ENCODE peak calls at places on chromosomes 7 and 10, in eight cellular contexts. One of them, this sample, is unnamed.

GRCh38 chr10:92011560-92012214 is 88.1 kb downstream of the BTAF1 start:
- DNase-seq in GM12878: no peak
- DNase-seq in SK-N-MC: no peak
- DNase-seq in HCT116: peak
- DNase-seq in HepG2: peak
- DNase-seq in K562: peak
- DNase-seq in H1: no peak
- DNase-seq in GM23338: no peak
- DNase-seq in this sample: peak

GRCh38 chr7:64599341-64599740 is 36.5 kb upstream of the ZNF680 start:
- DNase-seq in GM12878: no peak
- DNase-seq in HepG2: peak
- DNase-seq in SK-N-MC: no peak
- DNase-seq in HCT116: no peak
- DNase-seq in GM23338: no peak
- DNase-seq in K562: no peak
- DNase-seq in H1: no peak
- DNase-seq in this sample: no peak

GRCh38 chr7:73736885-73737284 is 1.7 kb downstream of the ABHD11 start:
- DNase-seq in HepG2: no peak
- DNase-seq in HCT116: no peak
- DNase-seq in SK-N-MC: no peak
- DNase-seq in K562: peak
- DNase-seq in H1: no peak
- DNase-seq in GM23338: no peak
- DNase-seq in GM12878: no peak
- DNase-seq in this sample: no peak

GRCh38 chr10:119006451-119007210 is 22.9 kb upstream of the NANOS1 start:
- DNase-seq in K562: no peak
- DNase-seq in GM23338: no peak
- DNase-seq in GM12878: no peak
- DNase-seq in H1: no peak
- DNase-seq in HepG2: peak
- DNase-seq in SK-N-MC: no peak
- DNase-seq in HCT116: no peak
- DNase-seq in this sample: peak

GRCh38 chr7:92527300-92528187 is 776 bp downstream of the PEX1 start:
- DNase-seq in HepG2: peak
- DNase-seq in GM12878: peak
- DNase-seq in H1: no peak
- DNase-seq in K562: peak
- DNase-seq in HCT116: peak
- DNase-seq in GM23338: peak
- DNase-seq in SK-N-MC: no peak
- DNase-seq in this sample: peak

GRCh38 chr7:32670105-32670504 is 174.8 kb downstream of the AVL9 start:
- DNase-seq in H1: no peak
- DNase-seq in GM23338: no peak
- DNase-seq in K562: peak
- DNase-seq in HCT116: peak
- DNase-seq in GM12878: no peak
- DNase-seq in SK-N-MC: no peak
- DNase-seq in HepG2: peak
- DNase-seq in this sample: peak

GRCh38 chr7:117165656-117166055 is 157.2 kb downstream of the WNT2 start:
- DNase-seq in SK-N-MC: no peak
- DNase-seq in GM23338: no peak
- DNase-seq in HCT116: no peak
- DNase-seq in HepG2: no peak
- DNase-seq in H1: no peak
- DNase-seq in K562: no peak
- DNase-seq in GM12878: no peak
- DNase-seq in this sample: no peak

GRCh38 chr7:122521767-122522166 is 177.2 kb downstream of the RNF133 start:
- DNase-seq in H1: no peak
- DNase-seq in SK-N-MC: no peak
- DNase-seq in HCT116: no peak
- DNase-seq in HepG2: no peak
- DNase-seq in K562: no peak
- DNase-seq in GM23338: no peak
- DNase-seq in GM12878: no peak
- DNase-seq in this sample: no peak

GRCh38 chr10:93968452-93969044 is 25.2 kb upstream of the PLCE1 start:
- DNase-seq in GM12878: no peak
- DNase-seq in K562: no peak
- DNase-seq in HepG2: no peak
- DNase-seq in HCT116: no peak
- DNase-seq in SK-N-MC: no peak
- DNase-seq in GM23338: no peak
- DNase-seq in H1: no peak
- DNase-seq in this sample: no peak

GRCh38 chr7:30080818-30081217 is 52.6 kb downstream of the PLEKHA8 start:
- DNase-seq in GM23338: peak
- DNase-seq in SK-N-MC: no peak
- DNase-seq in K562: no peak
- DNase-seq in HepG2: no peak
- DNase-seq in HCT116: no peak
- DNase-seq in H1: peak
- DNase-seq in GM12878: no peak
- DNase-seq in this sample: no peak

GRCh38 chr10:100534726-100535125 is 1.0 kb upstream of the HIF1AN start:
- DNase-seq in HCT116: no peak
- DNase-seq in GM12878: no peak
- DNase-seq in SK-N-MC: no peak
- DNase-seq in HepG2: no peak
- DNase-seq in K562: no peak
- DNase-seq in GM23338: no peak
- DNase-seq in H1: no peak
- DNase-seq in this sample: no peak

GRCh38 chr7:33393770-33394169 is 264.4 kb downstream of the BBS9 start:
- DNase-seq in GM23338: no peak
- DNase-seq in SK-N-MC: no peak
- DNase-seq in K562: no peak
- DNase-seq in GM12878: no peak
- DNase-seq in H1: no peak
- DNase-seq in HepG2: no peak
- DNase-seq in HCT116: no peak
- DNase-seq in this sample: no peak

GRCh38 chr7:138665249-138665648 is 35.9 kb downstream of the SVOPL start:
- DNase-seq in SK-N-MC: no peak
- DNase-seq in K562: no peak
- DNase-seq in GM23338: no peak
- DNase-seq in HCT116: no peak
- DNase-seq in HepG2: no peak
- DNase-seq in GM12878: no peak
- DNase-seq in H1: no peak
- DNase-seq in this sample: no peak

GRCh38 chr7:138666385-138666784 is 34.8 kb downstream of the SVOPL start:
- DNase-seq in GM23338: no peak
- DNase-seq in GM12878: no peak
- DNase-seq in H1: no peak
- DNase-seq in HCT116: no peak
- DNase-seq in HepG2: peak
- DNase-seq in SK-N-MC: no peak
- DNase-seq in K562: no peak
- DNase-seq in this sample: no peak

GRCh38 chr7:138662066-138663061 is 38.8 kb downstream of the SVOPL start:
- DNase-seq in HepG2: no peak
- DNase-seq in GM23338: no peak
- DNase-seq in HCT116: no peak
- DNase-seq in K562: no peak
- DNase-seq in GM12878: no peak
- DNase-seq in SK-N-MC: no peak
- DNase-seq in H1: no peak
- DNase-seq in this sample: no peak

GRCh38 chr7:138665669-138666140 is 35.5 kb downstream of the SVOPL start:
- DNase-seq in GM12878: no peak
- DNase-seq in HCT116: no peak
- DNase-seq in H1: no peak
- DNase-seq in K562: no peak
- DNase-seq in GM23338: no peak
- DNase-seq in HepG2: peak
- DNase-seq in SK-N-MC: no peak
- DNase-seq in this sample: no peak

GRCh38 chr7:138663741-138664710 is 37.1 kb downstream of the SVOPL start:
- DNase-seq in K562: no peak
- DNase-seq in HepG2: no peak
- DNase-seq in GM12878: no peak
- DNase-seq in GM23338: peak
- DNase-seq in HCT116: no peak
- DNase-seq in H1: no peak
- DNase-seq in SK-N-MC: no peak
- DNase-seq in this sample: peak
- TF ChIP-seq POLR2AphosphoS5 in K562: no peak
- TF ChIP-seq POLR2AphosphoS5 in HepG2: no peak
- TF ChIP-seq POLR2AphosphoS5 in GM12878: no peak
- TF ChIP-seq POLR2AphosphoS5 in GM23338: no peak
- TF ChIP-seq POLR2AphosphoS5 in HCT116: no peak
- TF ChIP-seq POLR2AphosphoS5 in H1: peak
- TF ChIP-seq POLR2AphosphoS5 in SK-N-MC: no peak
- TF ChIP-seq POLR2AphosphoS5 in this sample: no peak

DNA sequence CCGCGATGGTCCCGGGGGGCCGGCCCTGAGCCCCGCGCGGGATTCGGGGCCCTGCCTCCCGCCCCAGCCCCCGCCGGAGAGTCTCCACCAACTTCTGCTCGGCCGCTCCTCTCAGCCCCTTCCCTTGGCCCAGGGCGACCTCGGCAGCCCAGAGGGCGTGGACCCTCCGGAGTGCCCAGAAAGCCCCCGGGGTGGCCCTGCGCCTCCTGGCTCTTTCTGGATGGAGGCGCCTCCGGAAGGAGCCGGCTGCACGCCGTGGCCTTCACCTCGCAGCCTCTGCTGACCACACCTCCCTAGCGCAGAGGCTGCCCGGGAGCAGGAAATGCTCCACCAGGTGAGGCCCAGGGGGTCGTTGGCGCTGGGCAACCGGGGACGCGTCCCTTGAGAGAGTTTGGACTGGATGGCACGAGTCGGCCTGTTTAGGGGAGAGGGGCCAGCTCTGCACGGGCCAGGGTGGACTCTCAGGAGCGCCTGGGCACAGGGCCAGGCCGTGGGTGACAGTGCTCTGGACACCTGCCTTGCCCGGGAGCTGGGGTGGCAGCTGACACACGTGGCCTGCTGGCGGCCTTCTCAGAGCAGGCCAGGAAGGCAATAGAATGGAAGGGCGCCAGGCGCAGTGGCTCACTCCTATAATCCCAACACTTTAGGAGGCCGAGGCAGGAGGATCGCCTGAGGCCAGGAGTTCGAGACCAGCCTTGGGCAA is 594 bp downstream of the ZNF853 start:
- DNase-seq in HepG2: peak
- DNase-seq in GM23338: peak
- DNase-seq in SK-N-MC: no peak
- DNase-seq in GM12878: no peak
- DNase-seq in H1: no peak
- DNase-seq in HCT116: no peak
- DNase-seq in K562: no peak
- DNase-seq in this sample: no peak
- TF ChIP-seq EZH2 in HepG2: no peak
- TF ChIP-seq EZH2 in GM23338: no peak
- TF ChIP-seq EZH2 in SK-N-MC: no peak
- TF ChIP-seq EZH2 in GM12878: no peak
- TF ChIP-seq EZH2 in H1: no peak
- TF ChIP-seq EZH2 in HCT116: no peak
- TF ChIP-seq EZH2 in K562: no peak
- TF ChIP-seq EZH2 in this sample: peak

GRCh38 chr7:107506683-107507339 is 37.0 kb downstream of the GPR22 start:
- DNase-seq in GM23338: no peak
- DNase-seq in GM12878: no peak
- DNase-seq in K562: no peak
- DNase-seq in HCT116: peak
- DNase-seq in H1: no peak
- DNase-seq in SK-N-MC: peak
- DNase-seq in HepG2: no peak
- DNase-seq in this sample: peak
- TF ChIP-seq POLR2AphosphoS5 in GM23338: no peak
- TF ChIP-seq POLR2AphosphoS5 in GM12878: no peak
- TF ChIP-seq POLR2AphosphoS5 in K562: no peak
- TF ChIP-seq POLR2AphosphoS5 in HCT116: peak
- TF ChIP-seq POLR2AphosphoS5 in H1: no peak
- TF ChIP-seq POLR2AphosphoS5 in SK-N-MC: no peak
- TF ChIP-seq POLR2AphosphoS5 in HepG2: no peak
- TF ChIP-seq POLR2AphosphoS5 in this sample: no peak

GRCh38 chr7:36152756-36153570 is at the start of gene EEPD1:
- DNase-seq in GM23338: peak
- DNase-seq in SK-N-MC: peak
- DNase-seq in GM12878: peak
- DNase-seq in HepG2: peak
- DNase-seq in H1: peak
- DNase-seq in HCT116: peak
- DNase-seq in K562: peak
- DNase-seq in this sample: peak
- TF ChIP-seq EZH2 in GM23338: no peak
- TF ChIP-seq EZH2 in SK-N-MC: no peak
- TF ChIP-seq EZH2 in GM12878: no peak
- TF ChIP-seq EZH2 in HepG2: no peak
- TF ChIP-seq EZH2 in H1: no peak
- TF ChIP-seq EZH2 in HCT116: no peak
- TF ChIP-seq EZH2 in K562: no peak
- TF ChIP-seq EZH2 in this sample: no peak

DNA sequence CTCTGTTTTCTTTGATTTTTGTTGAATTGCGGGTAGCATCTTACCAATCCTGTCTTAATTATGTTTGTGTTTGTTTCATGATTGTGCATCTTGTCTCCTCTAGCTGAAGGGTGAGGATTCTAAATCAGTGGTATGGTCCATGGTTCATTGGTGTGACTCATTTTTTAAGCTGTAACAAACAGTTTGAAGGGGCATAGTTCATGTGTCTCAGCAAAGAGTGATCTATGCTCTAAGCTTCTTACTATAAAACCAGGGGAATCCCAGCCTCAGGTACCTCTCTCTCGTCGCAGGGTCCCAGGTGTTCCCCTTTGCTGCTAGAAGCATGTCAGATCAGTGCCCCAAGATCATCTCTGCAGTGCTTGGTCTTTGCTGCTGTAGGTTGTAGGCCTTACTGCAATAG is 100.1 kb downstream of the OTUD1 start:
- DNase-seq in GM12878: no peak
- DNase-seq in HCT116: no peak
- DNase-seq in HepG2: no peak
- DNase-seq in SK-N-MC: no peak
- DNase-seq in H1: no peak
- DNase-seq in K562: no peak
- DNase-seq in GM23338: no peak
- DNase-seq in this sample: no peak
- TF ChIP-seq POLR2AphosphoS5 in GM12878: no peak
- TF ChIP-seq POLR2AphosphoS5 in HCT116: no peak
- TF ChIP-seq POLR2AphosphoS5 in HepG2: no peak
- TF ChIP-seq POLR2AphosphoS5 in SK-N-MC: no peak
- TF ChIP-seq POLR2AphosphoS5 in H1: no peak
- TF ChIP-seq POLR2AphosphoS5 in K562: no peak
- TF ChIP-seq POLR2AphosphoS5 in GM23338: no peak
- TF ChIP-seq POLR2AphosphoS5 in this sample: no peak